ENCODE peak calls at places on chromosomes 3 and 15, in ten cellular contexts. O is activated CD4-positive, alpha-beta T cell treated with anti-CD3 and anti-CD28 coated beads, Interleukin-2, amount 10 ng/mL, durations not matched to agents 7 days and 5 days; T is WTC11; P is activated T-helper 1 cell treated with anti-CD3 and anti-CD28 coated beads, Interleukin-2, amount 50 U/mL, for 16 hours; A is progenitor cell of endocrine pancreas; L is C1 segment of cervical spinal cord; E is T-helper 9 cell; R is activated CD8-positive, alpha-beta memory T cell treated with anti-CD3 and anti-CD28 coated beads for 24 hours; M is stimulated activated CD8-positive, alpha-beta memory T cell treated with anti-CD3 and anti-CD28 coated beads, Interleukin-12 subunit alpha, Interleukin-12 subunit beta, amount 100 ng/mL, for 1 hour; K is activated naive CD8-positive, alpha-beta T cell treated with anti-CD3 and anti-CD28 coated beads, Interleukin-2, amount 10 ng/mL, durations not matched to agents 7 days and 5 days. B is an unnamed sample.

GRCh38 chr15:74603789-74604705 is 11.6 kb upstream of the CLK3 start:
- DNase-seq in O (no peak), T (no peak), P (no peak), A (no peak), L (no peak), E (no peak), R (no peak), M (no peak), K (no peak), B (no peak)

GRCh38 chr3:123870033-123870432 is 14.1 kb downstream of the MYLK start:
- DNase-seq in O (no peak), T (no peak), P (no peak), A (no peak), L (no peak), E (no peak), R (no peak), M (no peak), K (no peak), B (no peak)

GRCh38 chr3:160928183-160928718 is 172.2 kb downstream of the PPM1L start:
- DNase-seq in O (no peak), T (no peak), P (no peak), A (no peak), L (no peak), E (no peak), R (no peak), M (no peak), K (no peak), B (no peak)

GRCh38 chr3:106575029-106575428 is 706.2 kb upstream of the CBLB start:
- DNase-seq in O (no peak), T (no peak), P (no peak), A (no peak), L (no peak), E (no peak), R (no peak), M (no peak), K (no peak), B (no peak)

GRCh38 chr3:66456711-66457173 is 44.1 kb downstream of the LRIG1 start:
- DNase-seq in O (no peak), T (no peak), P (no peak), A (no peak), L (peak), E (no peak), R (no peak), M (no peak), K (no peak), B (no peak)

GRCh38 chr3:188274249-188274915 is 120.4 kb downstream of the LPP start:
- DNase-seq in O (no peak), T (no peak), P (no peak), A (no peak), L (no peak), E (no peak), R (no peak), M (no peak), K (no peak), B (no peak)

GRCh38 chr3:159586587-159587202 is 401.9 kb upstream of the IL12A start:
- DNase-seq in O (no peak), T (peak), P (no peak), A (peak), L (peak), E (no peak), R (no peak), M (no peak), K (no peak), B (no peak)

GRCh38 chr15:39578851-39579486 is 1.9 kb upstream of the THBS1 start:
- DNase-seq in O (no peak), T (no peak), P (no peak), A (no peak), L (no peak), E (no peak), R (no peak), M (no peak), K (no peak), B (no peak)

GRCh38 chr3:64214002-64214696 is 11.1 kb downstream of the PRICKLE2 start:
- DNase-seq in O (no peak), T (no peak), P (no peak), A (no peak), L (peak), E (no peak), R (no peak), M (no peak), K (no peak), B (no peak)

GRCh38 chr15:79283252-79284048 is 928 bp downstream of the ANKRD34C start:
- DNase-seq in O (peak), T (peak), P (no peak), A (peak), L (peak), E (peak), R (peak), M (no peak), K (peak), B (no peak)

GRCh38 chr3:126971891-126972351 is 11.0 kb upstream of the PLXNA1 start:
- DNase-seq in O (no peak), T (peak), P (no peak), A (no peak), L (peak), E (no peak), R (no peak), M (no peak), K (no peak), B (no peak)

GRCh38 chr3:20254268-20255117 is 68.5 kb upstream of the SGO1 start:
- DNase-seq in O (no peak), T (no peak), P (no peak), A (no peak), L (no peak), E (no peak), R (no peak), M (no peak), K (no peak), B (no peak)

GRCh38 chr3:16319307-16319706 is 54.3 kb downstream of the OXNAD1 start:
- DNase-seq in O (peak), T (peak), P (peak), A (no peak), L (no peak), E (peak), R (peak), M (peak), K (peak), B (peak)

GRCh38 chr3:62415312-62415791 is 42.0 kb upstream of the FEZF2 start:
- DNase-seq in O (no peak), T (peak), P (no peak), A (no peak), L (no peak), E (no peak), R (no peak), M (no peak), K (no peak), B (no peak)

GRCh38 chr3:170267793-170268192 is 45.6 kb downstream of the PRKCI start:
- DNase-seq in O (no peak), T (no peak), P (no peak), A (no peak), L (no peak), E (no peak), R (no peak), M (no peak), K (no peak), B (no peak)

GRCh38 chr3:123766195-123767019 is 117.7 kb downstream of the MYLK start:
- DNase-seq in O (no peak), T (no peak), P (no peak), A (no peak), L (no peak), E (no peak), R (no peak), M (no peak), K (no peak), B (no peak)

GRCh38 chr3:158731938-158732855 is at the start of gene RARRES1:
- DNase-seq in O (peak), T (peak), P (no peak), A (peak), L (peak), E (no peak), R (peak), M (no peak), K (peak), B (no peak)

GRCh38 chr15:79047676-79048439 is 42.7 kb downstream of the RASGRF1 start:
- DNase-seq in O (no peak), T (no peak), P (no peak), A (no peak), L (no peak), E (no peak), R (no peak), M (no peak), K (no peak), B (no peak)

GRCh38 chr3:95810468-95810867 is 1003.9 kb upstream of the EPHA6 start:
- DNase-seq in O (no peak), T (no peak), P (no peak), A (no peak), L (no peak), E (no peak), R (no peak), M (no peak), K (no peak), B (no peak)

GRCh38 chr15:101474983-101475382 is 14.5 kb downstream of the PCSK6 start:
- DNase-seq in O (no peak), T (no peak), P (no peak), A (no peak), L (no peak), E (no peak), R (no peak), M (no peak), K (no peak), B (no peak)

GRCh38 chr3:420584-420983 is 224.0 kb downstream of the CHL1 start:
- DNase-seq in O (no peak), T (no peak), P (no peak), A (no peak), L (no peak), E (no peak), R (no peak), M (no peak), K (no peak), B (no peak)

B was measured in GDM1.